ENCODE peak calls at places on chromosome 2, in seven cellular contexts. One of them, this sample, is unnamed.
A peak's percentile ranks its signal among the peaks of the same experiment; 100 is the strongest.

GRCh38 chr2:47598476-47598875 is 184.5 kb upstream of the MSH6 start:
- DNase-seq in effector memory CD4-positive, alpha-beta T cell: no peak
- DNase-seq in neuronal stem cell: no peak
- DNase-seq in small intestine: no peak
- DNase-seq in WERI-Rb-1: no peak
- DNase-seq in CD4-positive, alpha-beta T cell: no peak
- DNase-seq in prostate gland: no peak
- DNase-seq in this sample: no peak

GRCh38 chr2:80302465-80303005 is 2.0 kb downstream of the LRRTM1 start:
- DNase-seq in small intestine: no peak
- DNase-seq in WERI-Rb-1: no peak
- DNase-seq in CD4-positive, alpha-beta T cell: no peak
- DNase-seq in neuronal stem cell: no peak
- DNase-seq in effector memory CD4-positive, alpha-beta T cell: no peak
- DNase-seq in prostate gland: no peak
- DNase-seq in this sample: no peak

GRCh38 chr2:215826838-215827441 is 186.4 kb downstream of the MREG start:
- DNase-seq in neuronal stem cell: no peak
- DNase-seq in WERI-Rb-1: no peak
- DNase-seq in prostate gland: no peak
- DNase-seq in small intestine: no peak
- DNase-seq in CD4-positive, alpha-beta T cell: no peak
- DNase-seq in effector memory CD4-positive, alpha-beta T cell: no peak
- DNase-seq in this sample: no peak

GRCh38 chr2:138536302-138536701 is 34.7 kb downstream of the SPOPL start:
- DNase-seq in CD4-positive, alpha-beta T cell: no peak
- DNase-seq in small intestine: no peak
- DNase-seq in prostate gland: no peak
- DNase-seq in WERI-Rb-1: no peak
- DNase-seq in effector memory CD4-positive, alpha-beta T cell: no peak
- DNase-seq in neuronal stem cell: no peak
- DNase-seq in this sample: no peak

GRCh38 chr2:16069933-16070647 is 129.7 kb downstream of the MYCN start:
- DNase-seq in small intestine: no peak
- DNase-seq in prostate gland: no peak
- DNase-seq in effector memory CD4-positive, alpha-beta T cell: no peak
- DNase-seq in CD4-positive, alpha-beta T cell: no peak
- DNase-seq in WERI-Rb-1: no peak
- DNase-seq in neuronal stem cell: peak; percentile 49
- DNase-seq in this sample: no peak

GRCh38 chr2:54775710-54776109 is 52.2 kb downstream of the EML6 start:
- DNase-seq in WERI-Rb-1: no peak
- DNase-seq in effector memory CD4-positive, alpha-beta T cell: no peak
- DNase-seq in prostate gland: no peak
- DNase-seq in small intestine: no peak
- DNase-seq in CD4-positive, alpha-beta T cell: no peak
- DNase-seq in neuronal stem cell: no peak
- DNase-seq in this sample: no peak

GRCh38 chr2:121804340-121804739 is 48.9 kb downstream of the TSN start:
- DNase-seq in small intestine: no peak
- DNase-seq in prostate gland: no peak
- DNase-seq in neuronal stem cell: no peak
- DNase-seq in effector memory CD4-positive, alpha-beta T cell: no peak
- DNase-seq in WERI-Rb-1: no peak
- DNase-seq in CD4-positive, alpha-beta T cell: no peak
- DNase-seq in this sample: no peak

GRCh38 chr2:196066794-196067382 is 1.7 kb downstream of the DNAH7 start:
- DNase-seq in prostate gland: no peak
- DNase-seq in WERI-Rb-1: no peak
- DNase-seq in CD4-positive, alpha-beta T cell: no peak
- DNase-seq in small intestine: no peak
- DNase-seq in neuronal stem cell: peak; percentile 20
- DNase-seq in effector memory CD4-positive, alpha-beta T cell: no peak
- DNase-seq in this sample: no peak

GRCh38 chr2:173370198-173370597 is 15.5 kb downstream of the CDCA7 start:
- DNase-seq in small intestine: no peak
- DNase-seq in WERI-Rb-1: no peak
- DNase-seq in neuronal stem cell: no peak
- DNase-seq in CD4-positive, alpha-beta T cell: no peak
- DNase-seq in effector memory CD4-positive, alpha-beta T cell: no peak
- DNase-seq in prostate gland: no peak
- DNase-seq in this sample: no peak

GRCh38 chr2:38959464-38959863 is 69.8 kb downstream of the ARHGEF33 start:
- DNase-seq in neuronal stem cell: no peak
- DNase-seq in CD4-positive, alpha-beta T cell: no peak
- DNase-seq in effector memory CD4-positive, alpha-beta T cell: no peak
- DNase-seq in WERI-Rb-1: no peak
- DNase-seq in prostate gland: no peak
- DNase-seq in small intestine: no peak
- DNase-seq in this sample: no peak

GRCh38 chr2:75640621-75641121 is 5.9 kb upstream of the MRPL19 start:
- DNase-seq in CD4-positive, alpha-beta T cell: peak; percentile 20
- DNase-seq in WERI-Rb-1: peak; percentile 68
- DNase-seq in prostate gland: peak; percentile 28
- DNase-seq in effector memory CD4-positive, alpha-beta T cell: no peak
- DNase-seq in small intestine: peak; percentile 45
- DNase-seq in neuronal stem cell: peak; percentile 24
- DNase-seq in this sample: peak; percentile 56

GRCh38 chr2:70907130-70907756 is 28.5 kb upstream of the ATP6V1B1 start:
- DNase-seq in WERI-Rb-1: peak; percentile 3
- DNase-seq in small intestine: no peak
- DNase-seq in prostate gland: no peak
- DNase-seq in neuronal stem cell: no peak
- DNase-seq in CD4-positive, alpha-beta T cell: no peak
- DNase-seq in effector memory CD4-positive, alpha-beta T cell: no peak
- DNase-seq in this sample: no peak

GRCh38 chr2:160299540-160299939 is 99.5 kb upstream of the ITGB6 start:
- DNase-seq in effector memory CD4-positive, alpha-beta T cell: no peak
- DNase-seq in WERI-Rb-1: no peak
- DNase-seq in neuronal stem cell: no peak
- DNase-seq in prostate gland: no peak
- DNase-seq in CD4-positive, alpha-beta T cell: no peak
- DNase-seq in small intestine: no peak
- DNase-seq in this sample: no peak

GRCh38 chr2:239182981-239183791 is 217.6 kb downstream of the HDAC4 start:
- DNase-seq in CD4-positive, alpha-beta T cell: no peak
- DNase-seq in WERI-Rb-1: no peak
- DNase-seq in effector memory CD4-positive, alpha-beta T cell: no peak
- DNase-seq in prostate gland: no peak
- DNase-seq in neuronal stem cell: no peak
- DNase-seq in small intestine: no peak
- DNase-seq in this sample: no peak

GRCh38 chr2:16281451-16282330 is 341.3 kb downstream of the MYCN start:
- DNase-seq in prostate gland: peak; percentile 21
- DNase-seq in effector memory CD4-positive, alpha-beta T cell: no peak
- DNase-seq in WERI-Rb-1: peak; percentile 79
- DNase-seq in small intestine: peak; percentile 74
- DNase-seq in CD4-positive, alpha-beta T cell: no peak
- DNase-seq in neuronal stem cell: no peak
- DNase-seq in this sample: no peak

GRCh38 chr2:20675701-20676352 is 8.9 kb downstream of the GDF7 start:
- DNase-seq in prostate gland: no peak
- DNase-seq in neuronal stem cell: no peak
- DNase-seq in small intestine: peak; percentile 71
- DNase-seq in CD4-positive, alpha-beta T cell: no peak
- DNase-seq in effector memory CD4-positive, alpha-beta T cell: no peak
- DNase-seq in WERI-Rb-1: peak; percentile 55
- DNase-seq in this sample: no peak

GRCh38 chr2:152525277-152525838 is 190.4 kb downstream of the FMNL2 start:
- DNase-seq in effector memory CD4-positive, alpha-beta T cell: no peak
- DNase-seq in prostate gland: no peak
- DNase-seq in small intestine: peak; percentile 86
- DNase-seq in neuronal stem cell: no peak
- DNase-seq in WERI-Rb-1: no peak
- DNase-seq in CD4-positive, alpha-beta T cell: no peak
- DNase-seq in this sample: no peak

DNA sequence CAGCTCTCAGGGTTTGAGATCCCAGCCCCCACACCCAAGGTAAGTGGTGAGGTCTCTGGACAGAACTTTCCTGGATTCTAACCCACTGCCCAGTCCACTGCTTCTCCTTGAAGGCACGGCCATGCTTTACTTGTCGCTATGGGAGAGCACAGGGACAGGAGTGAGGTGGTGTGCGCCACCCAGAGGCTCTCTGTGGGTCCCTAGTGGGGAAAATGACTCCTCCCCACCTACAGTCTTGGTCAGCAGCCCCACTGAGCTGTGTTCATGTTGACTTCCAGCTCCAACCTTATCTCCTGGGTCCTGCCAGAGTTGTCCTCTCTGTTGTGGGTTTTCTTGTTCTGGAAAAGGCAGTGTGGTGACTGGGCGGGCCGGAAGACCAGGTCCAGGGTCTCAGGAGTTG is 11.1 kb downstream of the TET3 start:
- DNase-seq in effector memory CD4-positive, alpha-beta T cell: no peak
- DNase-seq in small intestine: no peak
- DNase-seq in WERI-Rb-1: peak; percentile 46
- DNase-seq in CD4-positive, alpha-beta T cell: no peak
- DNase-seq in neuronal stem cell: no peak
- DNase-seq in prostate gland: no peak
- DNase-seq in this sample: no peak
- H3K27ac ChIP-seq in effector memory CD4-positive, alpha-beta T cell: no peak overlapping the region
- H3K27ac ChIP-seq in small intestine: no peak overlapping the region
- H3K27ac ChIP-seq in WERI-Rb-1: no peak overlapping the region
- H3K27ac ChIP-seq in CD4-positive, alpha-beta T cell: no peak overlapping the region
- H3K27ac ChIP-seq in neuronal stem cell: no peak overlapping the region
- H3K27ac ChIP-seq in prostate gland: no peak overlapping the region
- H3K27ac ChIP-seq in this sample: no peak overlapping the region

GRCh38 chr2:217964658-217965161 is 38.1 kb downstream of the TNS1 start:
- DNase-seq in effector memory CD4-positive, alpha-beta T cell: no peak
- DNase-seq in small intestine: peak; percentile 6
- DNase-seq in WERI-Rb-1: peak; percentile 37
- DNase-seq in CD4-positive, alpha-beta T cell: no peak
- DNase-seq in prostate gland: no peak
- DNase-seq in neuronal stem cell: no peak
- DNase-seq in this sample: no peak

GRCh38 chr2:217960351-217960750 is 42.4 kb downstream of the TNS1 start:
- DNase-seq in neuronal stem cell: no peak
- DNase-seq in small intestine: no peak
- DNase-seq in effector memory CD4-positive, alpha-beta T cell: no peak
- DNase-seq in WERI-Rb-1: no peak
- DNase-seq in prostate gland: no peak
- DNase-seq in CD4-positive, alpha-beta T cell: no peak
- DNase-seq in this sample: no peak

GRCh38 chr2:217966399-217967068 is 36.3 kb downstream of the TNS1 start:
- DNase-seq in small intestine: no peak
- DNase-seq in CD4-positive, alpha-beta T cell: no peak
- DNase-seq in effector memory CD4-positive, alpha-beta T cell: no peak
- DNase-seq in prostate gland: no peak
- DNase-seq in WERI-Rb-1: no peak
- DNase-seq in neuronal stem cell: no peak
- DNase-seq in this sample: no peak

GRCh38 chr2:217959723-217960122 is 43.1 kb downstream of the TNS1 start:
- DNase-seq in effector memory CD4-positive, alpha-beta T cell: no peak
- DNase-seq in WERI-Rb-1: no peak
- DNase-seq in prostate gland: no peak
- DNase-seq in neuronal stem cell: no peak
- DNase-seq in CD4-positive, alpha-beta T cell: no peak
- DNase-seq in small intestine: no peak
- DNase-seq in this sample: no peak

DNA sequence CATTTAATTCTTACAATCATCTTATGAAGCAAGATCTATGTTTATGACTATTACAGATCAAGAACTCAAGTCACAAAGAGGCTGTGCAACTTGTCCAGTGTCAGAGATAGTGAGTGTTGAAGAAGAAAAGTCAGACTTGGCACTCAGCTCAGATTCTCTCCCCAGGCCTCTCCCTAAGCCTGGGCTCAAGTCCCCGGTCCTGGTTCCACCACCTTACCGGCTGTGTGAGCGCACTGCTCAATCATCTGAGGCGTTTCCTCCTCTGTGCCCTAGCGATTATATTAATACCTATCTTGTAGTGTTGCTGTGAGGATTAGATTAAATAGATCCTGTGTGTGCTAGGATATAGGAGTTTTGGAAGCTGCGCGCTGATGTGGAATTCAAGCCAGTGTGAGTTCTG is 38.5 kb downstream of the TNS1 start:
- DNase-seq in neuronal stem cell: no peak
- DNase-seq in prostate gland: no peak
- DNase-seq in WERI-Rb-1: peak; percentile 61
- DNase-seq in CD4-positive, alpha-beta T cell: no peak
- DNase-seq in small intestine: no peak
- DNase-seq in effector memory CD4-positive, alpha-beta T cell: no peak
- DNase-seq in this sample: no peak
- H3K27ac ChIP-seq in neuronal stem cell: no peak overlapping the region
- H3K27ac ChIP-seq in prostate gland: peak overlapping the region; percentile 62
- H3K27ac ChIP-seq in WERI-Rb-1: peak overlapping the region; percentile 32
- H3K27ac ChIP-seq in CD4-positive, alpha-beta T cell: no peak overlapping the region
- H3K27ac ChIP-seq in small intestine: no peak overlapping the region
- H3K27ac ChIP-seq in effector memory CD4-positive, alpha-beta T cell: no peak overlapping the region
- H3K27ac ChIP-seq in this sample: no peak overlapping the region

GRCh38 chr2:111654829-111655228 is 229.2 kb downstream of the ANAPC1 start:
- DNase-seq in CD4-positive, alpha-beta T cell: no peak
- DNase-seq in neuronal stem cell: no peak
- DNase-seq in small intestine: no peak
- DNase-seq in WERI-Rb-1: no peak
- DNase-seq in effector memory CD4-positive, alpha-beta T cell: no peak
- DNase-seq in prostate gland: no peak
- DNase-seq in this sample: no peak

GRCh38 chr2:111653913-111654312 is 230.1 kb downstream of the ANAPC1 start:
- DNase-seq in prostate gland: no peak
- DNase-seq in CD4-positive, alpha-beta T cell: no peak
- DNase-seq in effector memory CD4-positive, alpha-beta T cell: no peak
- DNase-seq in small intestine: no peak
- DNase-seq in neuronal stem cell: no peak
- DNase-seq in WERI-Rb-1: no peak
- DNase-seq in this sample: no peak

GRCh38 chr2:111656893-111657292 is 227.1 kb downstream of the ANAPC1 start:
- DNase-seq in small intestine: peak; percentile 19
- DNase-seq in WERI-Rb-1: no peak
- DNase-seq in prostate gland: no peak
- DNase-seq in neuronal stem cell: no peak
- DNase-seq in CD4-positive, alpha-beta T cell: no peak
- DNase-seq in effector memory CD4-positive, alpha-beta T cell: no peak
- DNase-seq in this sample: no peak

GRCh38 chr2:111657351-111657975 is 226.5 kb downstream of the ANAPC1 start:
- DNase-seq in CD4-positive, alpha-beta T cell: no peak
- DNase-seq in prostate gland: no peak
- DNase-seq in WERI-Rb-1: no peak
- DNase-seq in neuronal stem cell: no peak
- DNase-seq in small intestine: no peak
- DNase-seq in effector memory CD4-positive, alpha-beta T cell: no peak
- DNase-seq in this sample: no peak

DNA sequence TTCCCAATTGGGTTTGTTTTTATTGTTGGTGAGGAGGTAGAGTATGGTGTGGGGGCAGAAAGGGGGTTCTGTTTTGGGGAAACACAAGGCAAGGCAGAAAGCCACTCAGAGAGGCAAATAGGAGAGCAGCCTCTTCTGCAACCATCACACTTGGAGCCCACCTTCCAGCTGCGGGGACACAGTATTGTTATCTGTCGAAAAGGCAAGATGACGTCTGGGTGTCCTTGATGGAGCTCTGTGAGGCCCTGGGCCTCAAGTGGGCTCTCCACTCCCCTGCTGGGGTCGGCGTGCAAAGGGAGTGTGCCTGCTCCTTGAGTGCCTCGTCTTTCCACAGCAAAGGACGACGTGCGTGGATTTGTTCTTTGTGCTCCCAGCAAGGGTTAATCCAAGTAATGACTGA is 227.6 kb downstream of the ANAPC1 start:
- DNase-seq in CD4-positive, alpha-beta T cell: no peak
- DNase-seq in neuronal stem cell: no peak
- DNase-seq in small intestine: no peak
- DNase-seq in WERI-Rb-1: no peak
- DNase-seq in effector memory CD4-positive, alpha-beta T cell: no peak
- DNase-seq in prostate gland: no peak
- DNase-seq in this sample: no peak
- H3K27ac ChIP-seq in CD4-positive, alpha-beta T cell: no peak overlapping the region
- H3K27ac ChIP-seq in neuronal stem cell: no peak overlapping the region
- H3K27ac ChIP-seq in small intestine: no peak overlapping the region
- H3K27ac ChIP-seq in WERI-Rb-1: no peak overlapping the region
- H3K27ac ChIP-seq in effector memory CD4-positive, alpha-beta T cell: no peak overlapping the region
- H3K27ac ChIP-seq in prostate gland: no peak overlapping the region
- H3K27ac ChIP-seq in this sample: no peak overlapping the region

GRCh38 chr2:43328157-43328556 is 101.8 kb upstream of the ZFP36L2 start:
- DNase-seq in CD4-positive, alpha-beta T cell: no peak
- DNase-seq in small intestine: no peak
- DNase-seq in effector memory CD4-positive, alpha-beta T cell: no peak
- DNase-seq in neuronal stem cell: no peak
- DNase-seq in WERI-Rb-1: no peak
- DNase-seq in prostate gland: no peak
- DNase-seq in this sample: no peak
- H3K27ac ChIP-seq in CD4-positive, alpha-beta T cell: no peak overlapping the region
- H3K27ac ChIP-seq in small intestine: no peak overlapping the region
- H3K27ac ChIP-seq in effector memory CD4-positive, alpha-beta T cell: no peak overlapping the region
- H3K27ac ChIP-seq in neuronal stem cell: no peak overlapping the region
- H3K27ac ChIP-seq in WERI-Rb-1: no peak overlapping the region
- H3K27ac ChIP-seq in prostate gland: peak overlapping the region; percentile 41
- H3K27ac ChIP-seq in this sample: no peak overlapping the region

This sample was measured in CD8-positive, alpha-beta memory T cell.